ENCODE peak calls at places on chromosome 13, in eight cellular contexts. One of them, this sample, is unnamed.

GRCh38 chr13:38394777-38395504 is 45.3 kb downstream of the UFM1 start:
- DNase-seq in stimulated activated CD8-positive, alpha-beta memory T cell treated with anti-CD3 and anti-CD28 coated beads, Interleukin-4, amount 100 ng/mL, for 24 hours: no peak
- DNase-seq in astrocyte of the spinal cord: no peak
- DNase-seq in activated T-cell treated with anti-CD3 and anti-CD28 coated beads, Interleukin-2, amount 50 U/mL, for 72 hours: no peak
- DNase-seq in NCI-H226: peak; percentile 12
- DNase-seq in NCI-H524: no peak
- DNase-seq in RKO: no peak
- DNase-seq in NCI-H2081: peak; percentile 9
- DNase-seq in this sample: no peak

GRCh38 chr13:61146158-61146557 is 269.5 kb downstream of the PCDH20 start:
- DNase-seq in activated T-cell treated with anti-CD3 and anti-CD28 coated beads, Interleukin-2, amount 50 U/mL, for 72 hours: no peak
- DNase-seq in RKO: no peak
- DNase-seq in NCI-H226: no peak
- DNase-seq in stimulated activated CD8-positive, alpha-beta memory T cell treated with anti-CD3 and anti-CD28 coated beads, Interleukin-4, amount 100 ng/mL, for 24 hours: no peak
- DNase-seq in NCI-H2081: no peak
- DNase-seq in astrocyte of the spinal cord: no peak
- DNase-seq in NCI-H524: no peak
- DNase-seq in this sample: no peak

GRCh38 chr13:111093634-111094033 is 21.5 kb upstream of the ARHGEF7 start:
- DNase-seq in RKO: no peak
- DNase-seq in activated T-cell treated with anti-CD3 and anti-CD28 coated beads, Interleukin-2, amount 50 U/mL, for 72 hours: no peak
- DNase-seq in astrocyte of the spinal cord: no peak
- DNase-seq in NCI-H524: no peak
- DNase-seq in NCI-H226: no peak
- DNase-seq in stimulated activated CD8-positive, alpha-beta memory T cell treated with anti-CD3 and anti-CD28 coated beads, Interleukin-4, amount 100 ng/mL, for 24 hours: no peak
- DNase-seq in NCI-H2081: no peak
- DNase-seq in this sample: no peak

GRCh38 chr13:30698023-30698422 is 37.3 kb upstream of the ALOX5AP start:
- DNase-seq in astrocyte of the spinal cord: peak; percentile 90
- DNase-seq in stimulated activated CD8-positive, alpha-beta memory T cell treated with anti-CD3 and anti-CD28 coated beads, Interleukin-4, amount 100 ng/mL, for 24 hours: no peak
- DNase-seq in NCI-H524: no peak
- DNase-seq in NCI-H2081: no peak
- DNase-seq in activated T-cell treated with anti-CD3 and anti-CD28 coated beads, Interleukin-2, amount 50 U/mL, for 72 hours: no peak
- DNase-seq in RKO: no peak
- DNase-seq in NCI-H226: no peak
- DNase-seq in this sample: no peak

GRCh38 chr13:62629618-62630017 is 1214.0 kb upstream of the PCDH20 start:
- DNase-seq in RKO: no peak
- DNase-seq in astrocyte of the spinal cord: no peak
- DNase-seq in NCI-H2081: no peak
- DNase-seq in NCI-H524: no peak
- DNase-seq in activated T-cell treated with anti-CD3 and anti-CD28 coated beads, Interleukin-2, amount 50 U/mL, for 72 hours: no peak
- DNase-seq in stimulated activated CD8-positive, alpha-beta memory T cell treated with anti-CD3 and anti-CD28 coated beads, Interleukin-4, amount 100 ng/mL, for 24 hours: no peak
- DNase-seq in NCI-H226: peak; percentile 55
- DNase-seq in this sample: no peak

GRCh38 chr13:92622905-92623304 is 603.7 kb upstream of the GPC6 start:
- DNase-seq in activated T-cell treated with anti-CD3 and anti-CD28 coated beads, Interleukin-2, amount 50 U/mL, for 72 hours: no peak
- DNase-seq in NCI-H524: no peak
- DNase-seq in RKO: no peak
- DNase-seq in NCI-H226: no peak
- DNase-seq in astrocyte of the spinal cord: no peak
- DNase-seq in NCI-H2081: no peak
- DNase-seq in stimulated activated CD8-positive, alpha-beta memory T cell treated with anti-CD3 and anti-CD28 coated beads, Interleukin-4, amount 100 ng/mL, for 24 hours: no peak
- DNase-seq in this sample: no peak

GRCh38 chr13:112059457-112060317 is 7.3 kb upstream of the SOX1 start:
- DNase-seq in NCI-H226: no peak
- DNase-seq in NCI-H524: no peak
- DNase-seq in NCI-H2081: peak; percentile 18
- DNase-seq in astrocyte of the spinal cord: no peak
- DNase-seq in RKO: no peak
- DNase-seq in activated T-cell treated with anti-CD3 and anti-CD28 coated beads, Interleukin-2, amount 50 U/mL, for 72 hours: no peak
- DNase-seq in stimulated activated CD8-positive, alpha-beta memory T cell treated with anti-CD3 and anti-CD28 coated beads, Interleukin-4, amount 100 ng/mL, for 24 hours: no peak
- DNase-seq in this sample: no peak

GRCh38 chr13:60358453-60358852 is 38.6 kb upstream of the TDRD3 start:
- DNase-seq in stimulated activated CD8-positive, alpha-beta memory T cell treated with anti-CD3 and anti-CD28 coated beads, Interleukin-4, amount 100 ng/mL, for 24 hours: no peak
- DNase-seq in NCI-H226: no peak
- DNase-seq in RKO: no peak
- DNase-seq in NCI-H2081: no peak
- DNase-seq in activated T-cell treated with anti-CD3 and anti-CD28 coated beads, Interleukin-2, amount 50 U/mL, for 72 hours: no peak
- DNase-seq in astrocyte of the spinal cord: no peak
- DNase-seq in NCI-H524: no peak
- DNase-seq in this sample: no peak

GRCh38 chr13:61414686-61415664 is 674 bp downstream of the PCDH20 start:
- DNase-seq in stimulated activated CD8-positive, alpha-beta memory T cell treated with anti-CD3 and anti-CD28 coated beads, Interleukin-4, amount 100 ng/mL, for 24 hours: no peak
- DNase-seq in NCI-H2081: peak; percentile 70
- DNase-seq in astrocyte of the spinal cord: peak; percentile 43
- DNase-seq in RKO: no peak
- DNase-seq in NCI-H226: peak; percentile 58
- DNase-seq in activated T-cell treated with anti-CD3 and anti-CD28 coated beads, Interleukin-2, amount 50 U/mL, for 72 hours: no peak
- DNase-seq in NCI-H524: peak; percentile 93
- DNase-seq in this sample: no peak

GRCh38 chr13:44309771-44310767 is 63.6 kb upstream of the SERP2 start:
- DNase-seq in NCI-H2081: no peak
- DNase-seq in NCI-H226: no peak
- DNase-seq in NCI-H524: peak; percentile 23
- DNase-seq in stimulated activated CD8-positive, alpha-beta memory T cell treated with anti-CD3 and anti-CD28 coated beads, Interleukin-4, amount 100 ng/mL, for 24 hours: no peak
- DNase-seq in astrocyte of the spinal cord: no peak
- DNase-seq in RKO: no peak
- DNase-seq in activated T-cell treated with anti-CD3 and anti-CD28 coated beads, Interleukin-2, amount 50 U/mL, for 72 hours: no peak
- DNase-seq in this sample: no peak

GRCh38 chr13:26872444-26873173 is 112.0 kb upstream of the GPR12 start:
- DNase-seq in stimulated activated CD8-positive, alpha-beta memory T cell treated with anti-CD3 and anti-CD28 coated beads, Interleukin-4, amount 100 ng/mL, for 24 hours: peak; percentile 22
- DNase-seq in NCI-H2081: peak; percentile 10
- DNase-seq in RKO: peak; percentile 30
- DNase-seq in activated T-cell treated with anti-CD3 and anti-CD28 coated beads, Interleukin-2, amount 50 U/mL, for 72 hours: peak; percentile 64
- DNase-seq in NCI-H524: peak; percentile 88
- DNase-seq in NCI-H226: no peak
- DNase-seq in astrocyte of the spinal cord: no peak
- DNase-seq in this sample: no peak

GRCh38 chr13:69423844-69424243 is 683.8 kb upstream of the ATXN8OS start:
- DNase-seq in RKO: no peak
- DNase-seq in NCI-H524: no peak
- DNase-seq in astrocyte of the spinal cord: no peak
- DNase-seq in NCI-H2081: no peak
- DNase-seq in NCI-H226: no peak
- DNase-seq in stimulated activated CD8-positive, alpha-beta memory T cell treated with anti-CD3 and anti-CD28 coated beads, Interleukin-4, amount 100 ng/mL, for 24 hours: no peak
- DNase-seq in activated T-cell treated with anti-CD3 and anti-CD28 coated beads, Interleukin-2, amount 50 U/mL, for 72 hours: no peak
- DNase-seq in this sample: no peak

GRCh38 chr13:66503890-66504289 is 726.2 kb downstream of the PCDH9 start:
- DNase-seq in stimulated activated CD8-positive, alpha-beta memory T cell treated with anti-CD3 and anti-CD28 coated beads, Interleukin-4, amount 100 ng/mL, for 24 hours: no peak
- DNase-seq in activated T-cell treated with anti-CD3 and anti-CD28 coated beads, Interleukin-2, amount 50 U/mL, for 72 hours: no peak
- DNase-seq in NCI-H524: no peak
- DNase-seq in astrocyte of the spinal cord: no peak
- DNase-seq in NCI-H226: no peak
- DNase-seq in RKO: no peak
- DNase-seq in NCI-H2081: no peak
- DNase-seq in this sample: no peak

GRCh38 chr13:50015263-50015662 is at the start of gene KCNRG:
- DNase-seq in RKO: no peak
- DNase-seq in NCI-H2081: peak; percentile 29
- DNase-seq in stimulated activated CD8-positive, alpha-beta memory T cell treated with anti-CD3 and anti-CD28 coated beads, Interleukin-4, amount 100 ng/mL, for 24 hours: no peak
- DNase-seq in NCI-H226: no peak
- DNase-seq in NCI-H524: no peak
- DNase-seq in activated T-cell treated with anti-CD3 and anti-CD28 coated beads, Interleukin-2, amount 50 U/mL, for 72 hours: no peak
- DNase-seq in astrocyte of the spinal cord: peak; percentile 46
- DNase-seq in this sample: no peak

GRCh38 chr13:27461940-27462584 is 11.7 kb upstream of the MTIF3 start:
- DNase-seq in NCI-H524: no peak
- DNase-seq in NCI-H226: no peak
- DNase-seq in NCI-H2081: no peak
- DNase-seq in RKO: no peak
- DNase-seq in activated T-cell treated with anti-CD3 and anti-CD28 coated beads, Interleukin-2, amount 50 U/mL, for 72 hours: no peak
- DNase-seq in astrocyte of the spinal cord: no peak
- DNase-seq in stimulated activated CD8-positive, alpha-beta memory T cell treated with anti-CD3 and anti-CD28 coated beads, Interleukin-4, amount 100 ng/mL, for 24 hours: no peak
- DNase-seq in this sample: no peak

GRCh38 chr13:33285420-33286124 is at the start of gene STARD13:
- DNase-seq in stimulated activated CD8-positive, alpha-beta memory T cell treated with anti-CD3 and anti-CD28 coated beads, Interleukin-4, amount 100 ng/mL, for 24 hours: no peak
- DNase-seq in RKO: peak; percentile 95
- DNase-seq in activated T-cell treated with anti-CD3 and anti-CD28 coated beads, Interleukin-2, amount 50 U/mL, for 72 hours: peak; percentile 8
- DNase-seq in NCI-H524: peak; percentile 58
- DNase-seq in astrocyte of the spinal cord: peak; percentile 98
- DNase-seq in NCI-H2081: peak; percentile 49
- DNase-seq in NCI-H226: peak; percentile 85
- DNase-seq in this sample: peak; percentile 92

GRCh38 chr13:109743706-109744453 is 42.5 kb downstream of the IRS2 start:
- DNase-seq in astrocyte of the spinal cord: peak; percentile 67
- DNase-seq in activated T-cell treated with anti-CD3 and anti-CD28 coated beads, Interleukin-2, amount 50 U/mL, for 72 hours: peak; percentile 7
- DNase-seq in RKO: peak; percentile 37
- DNase-seq in NCI-H524: peak; percentile 89
- DNase-seq in NCI-H2081: peak; percentile 20
- DNase-seq in NCI-H226: peak; percentile 59
- DNase-seq in stimulated activated CD8-positive, alpha-beta memory T cell treated with anti-CD3 and anti-CD28 coated beads, Interleukin-4, amount 100 ng/mL, for 24 hours: no peak
- DNase-seq in this sample: peak; percentile 26

GRCh38 chr13:99863789-99864626 is 107.6 kb downstream of the ZIC5 start:
- DNase-seq in astrocyte of the spinal cord: no peak
- DNase-seq in activated T-cell treated with anti-CD3 and anti-CD28 coated beads, Interleukin-2, amount 50 U/mL, for 72 hours: no peak
- DNase-seq in stimulated activated CD8-positive, alpha-beta memory T cell treated with anti-CD3 and anti-CD28 coated beads, Interleukin-4, amount 100 ng/mL, for 24 hours: no peak
- DNase-seq in NCI-H524: no peak
- DNase-seq in RKO: no peak
- DNase-seq in NCI-H2081: no peak
- DNase-seq in NCI-H226: no peak
- DNase-seq in this sample: no peak

GRCh38 chr13:60679928-60680693 is 283.1 kb downstream of the TDRD3 start:
- DNase-seq in NCI-H2081: no peak
- DNase-seq in NCI-H226: no peak
- DNase-seq in astrocyte of the spinal cord: peak; percentile 3
- DNase-seq in stimulated activated CD8-positive, alpha-beta memory T cell treated with anti-CD3 and anti-CD28 coated beads, Interleukin-4, amount 100 ng/mL, for 24 hours: no peak
- DNase-seq in RKO: no peak
- DNase-seq in NCI-H524: peak; percentile 18
- DNase-seq in activated T-cell treated with anti-CD3 and anti-CD28 coated beads, Interleukin-2, amount 50 U/mL, for 72 hours: no peak
- DNase-seq in this sample: no peak

GRCh38 chr13:32063622-32064233 is 32.2 kb downstream of the FRY start:
- DNase-seq in NCI-H2081: no peak
- DNase-seq in NCI-H524: no peak
- DNase-seq in NCI-H226: no peak
- DNase-seq in astrocyte of the spinal cord: no peak
- DNase-seq in RKO: no peak
- DNase-seq in stimulated activated CD8-positive, alpha-beta memory T cell treated with anti-CD3 and anti-CD28 coated beads, Interleukin-4, amount 100 ng/mL, for 24 hours: no peak
- DNase-seq in activated T-cell treated with anti-CD3 and anti-CD28 coated beads, Interleukin-2, amount 50 U/mL, for 72 hours: no peak
- DNase-seq in this sample: no peak

GRCh38 chr13:35549481-35549880 is 73.0 kb upstream of the MAB21L1 start:
- DNase-seq in NCI-H524: no peak
- DNase-seq in NCI-H226: peak; percentile 58
- DNase-seq in stimulated activated CD8-positive, alpha-beta memory T cell treated with anti-CD3 and anti-CD28 coated beads, Interleukin-4, amount 100 ng/mL, for 24 hours: no peak
- DNase-seq in astrocyte of the spinal cord: peak; percentile 70
- DNase-seq in NCI-H2081: no peak
- DNase-seq in RKO: no peak
- DNase-seq in activated T-cell treated with anti-CD3 and anti-CD28 coated beads, Interleukin-2, amount 50 U/mL, for 72 hours: no peak
- DNase-seq in this sample: peak; percentile 9

GRCh38 chr13:99218545-99218944 is 17.9 kb downstream of the UBAC2 start:
- DNase-seq in NCI-H226: no peak
- DNase-seq in activated T-cell treated with anti-CD3 and anti-CD28 coated beads, Interleukin-2, amount 50 U/mL, for 72 hours: no peak
- DNase-seq in RKO: no peak
- DNase-seq in stimulated activated CD8-positive, alpha-beta memory T cell treated with anti-CD3 and anti-CD28 coated beads, Interleukin-4, amount 100 ng/mL, for 24 hours: no peak
- DNase-seq in astrocyte of the spinal cord: peak; percentile 31
- DNase-seq in NCI-H524: no peak
- DNase-seq in NCI-H2081: no peak
- DNase-seq in this sample: no peak

GRCh38 chr13:77919351-77920294 is 992 bp upstream of the EDNRB start:
- DNase-seq in stimulated activated CD8-positive, alpha-beta memory T cell treated with anti-CD3 and anti-CD28 coated beads, Interleukin-4, amount 100 ng/mL, for 24 hours: no peak
- DNase-seq in NCI-H2081: no peak
- DNase-seq in NCI-H524: peak; percentile 29
- DNase-seq in NCI-H226: no peak
- DNase-seq in astrocyte of the spinal cord: peak; percentile 29
- DNase-seq in activated T-cell treated with anti-CD3 and anti-CD28 coated beads, Interleukin-2, amount 50 U/mL, for 72 hours: no peak
- DNase-seq in RKO: no peak
- DNase-seq in this sample: no peak

GRCh38 chr13:102197193-102197592 is 204.7 kb downstream of the FGF14 start:
- DNase-seq in NCI-H226: no peak
- DNase-seq in NCI-H524: peak; percentile 52
- DNase-seq in RKO: peak; percentile 38
- DNase-seq in activated T-cell treated with anti-CD3 and anti-CD28 coated beads, Interleukin-2, amount 50 U/mL, for 72 hours: no peak
- DNase-seq in NCI-H2081: peak; percentile 37
- DNase-seq in stimulated activated CD8-positive, alpha-beta memory T cell treated with anti-CD3 and anti-CD28 coated beads, Interleukin-4, amount 100 ng/mL, for 24 hours: no peak
- DNase-seq in astrocyte of the spinal cord: peak; percentile 10
- DNase-seq in this sample: no peak

GRCh38 chr13:111850458-111850857 is 216.5 kb upstream of the SOX1 start:
- DNase-seq in NCI-H226: no peak
- DNase-seq in NCI-H2081: no peak
- DNase-seq in NCI-H524: no peak
- DNase-seq in astrocyte of the spinal cord: no peak
- DNase-seq in activated T-cell treated with anti-CD3 and anti-CD28 coated beads, Interleukin-2, amount 50 U/mL, for 72 hours: no peak
- DNase-seq in stimulated activated CD8-positive, alpha-beta memory T cell treated with anti-CD3 and anti-CD28 coated beads, Interleukin-4, amount 100 ng/mL, for 24 hours: no peak
- DNase-seq in RKO: no peak
- DNase-seq in this sample: no peak

GRCh38 chr13:44815507-44816074 is 173.7 kb downstream of the NUFIP1 start:
- DNase-seq in NCI-H226: peak; percentile 98
- DNase-seq in astrocyte of the spinal cord: peak; percentile 95
- DNase-seq in NCI-H2081: no peak
- DNase-seq in RKO: peak; percentile 58
- DNase-seq in stimulated activated CD8-positive, alpha-beta memory T cell treated with anti-CD3 and anti-CD28 coated beads, Interleukin-4, amount 100 ng/mL, for 24 hours: no peak
- DNase-seq in activated T-cell treated with anti-CD3 and anti-CD28 coated beads, Interleukin-2, amount 50 U/mL, for 72 hours: peak; percentile 55
- DNase-seq in NCI-H524: no peak
- DNase-seq in this sample: peak; percentile 84

GRCh38 chr13:99969934-99970760 is 1.4 kb downstream of the ZIC5 start:
- DNase-seq in NCI-H2081: peak; percentile 81
- DNase-seq in astrocyte of the spinal cord: peak; percentile 57
- DNase-seq in activated T-cell treated with anti-CD3 and anti-CD28 coated beads, Interleukin-2, amount 50 U/mL, for 72 hours: no peak
- DNase-seq in NCI-H226: peak; percentile 78
- DNase-seq in RKO: peak; percentile 72
- DNase-seq in stimulated activated CD8-positive, alpha-beta memory T cell treated with anti-CD3 and anti-CD28 coated beads, Interleukin-4, amount 100 ng/mL, for 24 hours: no peak
- DNase-seq in NCI-H524: peak; percentile 43
- DNase-seq in this sample: no peak

GRCh38 chr13:98325724-98326123 is 148.7 kb upstream of the RNF113B start:
- DNase-seq in stimulated activated CD8-positive, alpha-beta memory T cell treated with anti-CD3 and anti-CD28 coated beads, Interleukin-4, amount 100 ng/mL, for 24 hours: no peak
- DNase-seq in NCI-H226: no peak
- DNase-seq in NCI-H2081: peak; percentile 87
- DNase-seq in activated T-cell treated with anti-CD3 and anti-CD28 coated beads, Interleukin-2, amount 50 U/mL, for 72 hours: no peak
- DNase-seq in NCI-H524: no peak
- DNase-seq in RKO: no peak
- DNase-seq in astrocyte of the spinal cord: no peak
- DNase-seq in this sample: no peak

GRCh38 chr13:23462815-23463559 is 29.5 kb upstream of the SACS start:
- DNase-seq in stimulated activated CD8-positive, alpha-beta memory T cell treated with anti-CD3 and anti-CD28 coated beads, Interleukin-4, amount 100 ng/mL, for 24 hours: no peak
- DNase-seq in astrocyte of the spinal cord: no peak
- DNase-seq in RKO: no peak
- DNase-seq in activated T-cell treated with anti-CD3 and anti-CD28 coated beads, Interleukin-2, amount 50 U/mL, for 72 hours: no peak
- DNase-seq in NCI-H226: no peak
- DNase-seq in NCI-H2081: no peak
- DNase-seq in NCI-H524: no peak
- DNase-seq in this sample: no peak

GRCh38 chr13:55583953-55584593 is 1556.6 kb upstream of the PRR20A start:
- DNase-seq in stimulated activated CD8-positive, alpha-beta memory T cell treated with anti-CD3 and anti-CD28 coated beads, Interleukin-4, amount 100 ng/mL, for 24 hours: no peak
- DNase-seq in NCI-H226: no peak
- DNase-seq in NCI-H2081: no peak
- DNase-seq in NCI-H524: no peak
- DNase-seq in astrocyte of the spinal cord: no peak
- DNase-seq in activated T-cell treated with anti-CD3 and anti-CD28 coated beads, Interleukin-2, amount 50 U/mL, for 72 hours: no peak
- DNase-seq in RKO: no peak
- DNase-seq in this sample: no peak

GRCh38 chr13:50152655-50153309 is 137.5 kb downstream of the KCNRG start:
- DNase-seq in activated T-cell treated with anti-CD3 and anti-CD28 coated beads, Interleukin-2, amount 50 U/mL, for 72 hours: no peak
- DNase-seq in stimulated activated CD8-positive, alpha-beta memory T cell treated with anti-CD3 and anti-CD28 coated beads, Interleukin-4, amount 100 ng/mL, for 24 hours: no peak
- DNase-seq in NCI-H524: no peak
- DNase-seq in astrocyte of the spinal cord: no peak
- DNase-seq in RKO: no peak
- DNase-seq in NCI-H226: no peak
- DNase-seq in NCI-H2081: no peak
- DNase-seq in this sample: no peak

GRCh38 chr13:27607125-27607524 is 13.2 kb downstream of the LNX2 start:
- DNase-seq in NCI-H226: no peak
- DNase-seq in RKO: peak; percentile 46
- DNase-seq in astrocyte of the spinal cord: peak; percentile 84
- DNase-seq in NCI-H2081: no peak
- DNase-seq in activated T-cell treated with anti-CD3 and anti-CD28 coated beads, Interleukin-2, amount 50 U/mL, for 72 hours: no peak
- DNase-seq in stimulated activated CD8-positive, alpha-beta memory T cell treated with anti-CD3 and anti-CD28 coated beads, Interleukin-4, amount 100 ng/mL, for 24 hours: no peak
- DNase-seq in NCI-H524: no peak
- DNase-seq in this sample: peak; percentile 43

GRCh38 chr13:35649162-35649561 is 172.7 kb upstream of the MAB21L1 start:
- DNase-seq in NCI-H2081: no peak
- DNase-seq in RKO: no peak
- DNase-seq in stimulated activated CD8-positive, alpha-beta memory T cell treated with anti-CD3 and anti-CD28 coated beads, Interleukin-4, amount 100 ng/mL, for 24 hours: no peak
- DNase-seq in activated T-cell treated with anti-CD3 and anti-CD28 coated beads, Interleukin-2, amount 50 U/mL, for 72 hours: no peak
- DNase-seq in NCI-H524: no peak
- DNase-seq in NCI-H226: no peak
- DNase-seq in astrocyte of the spinal cord: no peak
- DNase-seq in this sample: no peak